ENCODE peak calls at places on chromosomes 12 and 14, in four cellular contexts. Q is right cardiac atrium, M is aorta, D is RPMI8226. S is an unnamed sample.

GRCh38 chr12:87679262-87679661 is 349.9 kb downstream of the C12orf50 start:
- DNase-seq in Q (no peak), M (no peak), D (no peak), S (no peak)

GRCh38 chr14:63564318-63564717 is 21.1 kb upstream of the PPP2R5E start:
- DNase-seq in Q (no peak), M (no peak), D (no peak), S (no peak)

GRCh38 chr12:59708059-59708458 is 112.2 kb downstream of the SLC16A7 start:
- DNase-seq in Q (no peak), M (no peak), D (no peak), S (no peak)

GRCh38 chr14:56666294-56666693 is 86.7 kb downstream of the TMEM260 start:
- DNase-seq in Q (no peak), M (no peak), D (no peak), S (no peak)

GRCh38 chr14:87877877-87878276 is 115.1 kb downstream of the GALC start:
- DNase-seq in Q (no peak), M (no peak), D (no peak), S (no peak)

GRCh38 chr12:109418848-109419474 is 58.1 kb downstream of the KCTD10 start:
- DNase-seq in Q (no peak), M (no peak), D (no peak), S (no peak)

GRCh38 chr12:100348657-100349454 is 8.0 kb upstream of the SLC17A8 start:
- DNase-seq in Q (no peak), M (no peak), D (peak), S (peak)

GRCh38 chr14:102500190-102500661 is 9.3 kb downstream of the ANKRD9 start:
- DNase-seq in Q (peak), M (peak), D (peak), S (peak)

GRCh38 chr12:69816082-69816481 is 8.9 kb upstream of the MYRFL start:
- DNase-seq in Q (no peak), M (no peak), D (no peak), S (no peak)

GRCh38 chr12:124233041-124233836 is 61.7 kb upstream of the RFLNA start:
- DNase-seq in Q (no peak), M (no peak), D (no peak), S (no peak)

GRCh38 chr12:27627123-27627835 is 69.0 kb upstream of the REP15 start:
- DNase-seq in Q (no peak), M (no peak), D (no peak), S (no peak)

GRCh38 chr14:37900582-37900981 is 305.2 kb downstream of the TTC6 start:
- DNase-seq in Q (no peak), M (no peak), D (no peak), S (no peak)

GRCh38 chr14:102469261-102469660 is 40.3 kb downstream of the ANKRD9 start:
- DNase-seq in Q (no peak), M (no peak), D (no peak), S (no peak)

GRCh38 chr14:101243587-101244338 is 317.5 kb upstream of the DIO3 start:
- DNase-seq in Q (no peak), M (peak), D (no peak), S (no peak)

GRCh38 chr14:24630872-24631477 is 3.0 kb downstream of the GZMB start:
- DNase-seq in Q (no peak), M (no peak), D (no peak), S (no peak)

GRCh38 chr14:69094481-69094880 is 58.4 kb downstream of the DCAF5 start:
- DNase-seq in Q (no peak), M (no peak), D (no peak), S (no peak)

GRCh38 chr12:543114-543451 is 83.3 kb downstream of the B4GALNT3 start:
- DNase-seq in Q (no peak), M (no peak), D (no peak), S (no peak)

GRCh38 chr14:78446807-78447206 is 276.6 kb downstream of the NRXN3 start:
- DNase-seq in Q (no peak), M (no peak), D (no peak), S (peak)

GRCh38 chr14:36426836-36427235 is 93.2 kb downstream of the NKX2-1 start:
- DNase-seq in Q (no peak), M (no peak), D (no peak), S (no peak)

GRCh38 chr14:80714489-80714888 is 227.0 kb downstream of the CEP128 start:
- DNase-seq in Q (no peak), M (no peak), D (no peak), S (no peak)

GRCh38 chr12:572532-572899 is 90.7 kb downstream of the NINJ2 start:
- DNase-seq in Q (no peak), M (peak), D (no peak), S (no peak)

GRCh38 chr12:90449611-90450010 is 505.4 kb downstream of the CCER1 start:
- DNase-seq in Q (no peak), M (no peak), D (no peak), S (no peak)

GRCh38 chr12:96263449-96263902 is 69.3 kb downstream of the ELK3 start:
- DNase-seq in Q (no peak), M (no peak), D (no peak), S (no peak)

GRCh38 chr12:591571-592505 is 71.4 kb downstream of the NINJ2 start:
- DNase-seq in Q (peak), M (no peak), D (no peak), S (no peak)

GRCh38 chr14:37903561-37904191 is 304.0 kb upstream of the SSTR1 start:
- DNase-seq in Q (no peak), M (no peak), D (peak), S (peak)

GRCh38 chr14:101469382-101470251 is 91.7 kb upstream of the DIO3 start:
- DNase-seq in Q (no peak), M (peak), D (no peak), S (no peak)

GRCh38 chr14:104404922-104405321 is 174.6 kb upstream of the C14orf180 start:
- DNase-seq in Q (no peak), M (peak), D (no peak), S (no peak)

GRCh38 chr12:51335931-51336330 is 10.5 kb downstream of the CELA1 start:
- DNase-seq in Q (no peak), M (no peak), D (no peak), S (no peak)

GRCh38 chr14:90523544-90523943 is 126.7 kb downstream of the CALM1 start:
- DNase-seq in Q (peak), M (peak), D (no peak), S (no peak)

GRCh38 chr14:81464253-81465001 is 64.3 kb upstream of the STON2 start:
- DNase-seq in Q (no peak), M (no peak), D (peak), S (peak)

S was measured in foreskin melanocyte.